ENCODE peak calls at places on chromosome 2, in ten cellular contexts. E is GM23338; P is RWPE1; D is neural crest cell; Q is CD8-positive, alpha-beta T cell; L is AG10803; U is adrenal gland; R is Panc1; X is spleen; T is OCI-LY7. M is an unnamed sample.

GRCh38 chr2:118505436-118505835 is 342.0 kb downstream of the EN1 start:
- DNase-seq in E (no peak), P (no peak), D (no peak), Q (no peak), L (no peak), U (no peak), R (no peak), X (no peak), T (no peak), M (no peak)

GRCh38 chr2:160989778-160990177 is 170.4 kb upstream of the TANK start:
- DNase-seq in E (no peak), P (no peak), D (no peak), Q (no peak), L (peak; percentile 48), U (no peak), R (no peak), X (no peak), T (no peak), M (no peak)

GRCh38 chr2:44834656-44835055 is 106.8 kb upstream of the SIX3 start:
- DNase-seq in E (no peak), P (no peak), D (no peak), Q (no peak), L (no peak), U (no peak), R (no peak), X (no peak), T (no peak), M (no peak)

GRCh38 chr2:149320362-149320761 is 10.0 kb upstream of the LYPD6 start:
- DNase-seq in E (no peak), P (no peak), D (no peak), Q (no peak), L (no peak), U (no peak), R (no peak), X (no peak), T (no peak), M (peak; percentile 91)

GRCh38 chr2:240561325-240561971 is 1.3 kb downstream of the DUSP28 start:
- DNase-seq in E (no peak), P (no peak), D (no peak), Q (no peak), L (peak; percentile 67), U (peak; percentile 63), R (no peak), X (no peak), T (peak; percentile 43), M (peak; percentile 17)

GRCh38 chr2:48341556-48342133 is 188.3 kb upstream of the STON1 start:
- DNase-seq in E (no peak), P (no peak), D (no peak), Q (no peak), L (no peak), U (no peak), R (no peak), X (no peak), T (no peak), M (no peak)

GRCh38 chr2:156323754-156324153 is 8.8 kb downstream of the NR4A2 start:
- DNase-seq in E (no peak), P (no peak), D (no peak), Q (no peak), L (no peak), U (no peak), R (no peak), X (no peak), T (no peak), M (no peak)

GRCh38 chr2:11072550-11072949 is 82.7 kb upstream of the SLC66A3 start:
- DNase-seq in E (no peak), P (no peak), D (no peak), Q (no peak), L (no peak), U (peak; percentile 6), R (no peak), X (no peak), T (no peak), M (no peak)

GRCh38 chr2:7133521-7133920 is 216.3 kb downstream of the RNF144A start:
- DNase-seq in E (peak; percentile 41), P (no peak), D (peak; percentile 18), Q (no peak), L (no peak), U (no peak), R (no peak), X (no peak), T (no peak), M (no peak)

GRCh38 chr2:171316755-171317337 is 116.9 kb downstream of the METTL8 start:
- DNase-seq in E (peak; percentile 79), P (no peak), D (no peak), Q (no peak), L (no peak), U (no peak), R (no peak), X (no peak), T (no peak), M (no peak)

GRCh38 chr2:190922411-190922810 is 41.8 kb downstream of the GLS start:
- DNase-seq in E (no peak), P (no peak), D (no peak), Q (no peak), L (no peak), U (no peak), R (no peak), X (no peak), T (no peak), M (no peak)

GRCh38 chr2:210681481-210681880 is 125.1 kb downstream of the CPS1 start:
- DNase-seq in E (no peak), P (no peak), D (no peak), Q (no peak), L (no peak), U (no peak), R (no peak), X (no peak), T (no peak), M (no peak)

GRCh38 chr2:40352321-40353099 is 99.4 kb downstream of the SLC8A1 start:
- DNase-seq in E (no peak), P (peak; percentile 57), D (no peak), Q (no peak), L (peak; percentile 73), U (no peak), R (no peak), X (no peak), T (no peak), M (no peak)

GRCh38 chr2:40346535-40347354 is 105.1 kb downstream of the SLC8A1 start:
- DNase-seq in E (no peak), P (no peak), D (no peak), Q (no peak), L (peak; percentile 89), U (no peak), R (no peak), X (no peak), T (no peak), M (no peak)

GRCh38 chr2:40348038-40348437 is 103.9 kb downstream of the SLC8A1 start:
- DNase-seq in E (no peak), P (no peak), D (no peak), Q (no peak), L (no peak), U (no peak), R (no peak), X (no peak), T (no peak), M (no peak)

GRCh38 chr2:40344364-40344763 is 107.5 kb downstream of the SLC8A1 start:
- DNase-seq in E (no peak), P (no peak), D (no peak), Q (no peak), L (no peak), U (no peak), R (no peak), X (no peak), T (no peak), M (no peak)

GRCh38 chr2:40348665-40349064 is 103.2 kb downstream of the SLC8A1 start:
- DNase-seq in E (no peak), P (no peak), D (no peak), Q (no peak), L (peak; percentile 97), U (no peak), R (no peak), X (no peak), T (no peak), M (no peak)
- TF ChIP-seq CTCF in E (no peak), P (no peak), D (no peak), Q (no peak), L (no peak), U (no peak), R (no peak), X (no peak), T (no peak), M (no peak)

GRCh38 chr2:198054299-198054698 is 249.9 kb downstream of the PLCL1 start:
- DNase-seq in E (peak; percentile 74), P (no peak), D (no peak), Q (peak; percentile 36), L (peak; percentile 54), U (peak; percentile 62), R (no peak), X (no peak), T (peak; percentile 7), M (no peak)
- TF ChIP-seq CTCF in E (peak; percentile 64), P (no peak), D (peak; percentile 50), Q (peak; percentile 34), L (peak; percentile 82), U (peak; percentile 32), R (peak; percentile 53), X (no peak), T (peak; percentile 66), M (peak; percentile 67)

DNA sequence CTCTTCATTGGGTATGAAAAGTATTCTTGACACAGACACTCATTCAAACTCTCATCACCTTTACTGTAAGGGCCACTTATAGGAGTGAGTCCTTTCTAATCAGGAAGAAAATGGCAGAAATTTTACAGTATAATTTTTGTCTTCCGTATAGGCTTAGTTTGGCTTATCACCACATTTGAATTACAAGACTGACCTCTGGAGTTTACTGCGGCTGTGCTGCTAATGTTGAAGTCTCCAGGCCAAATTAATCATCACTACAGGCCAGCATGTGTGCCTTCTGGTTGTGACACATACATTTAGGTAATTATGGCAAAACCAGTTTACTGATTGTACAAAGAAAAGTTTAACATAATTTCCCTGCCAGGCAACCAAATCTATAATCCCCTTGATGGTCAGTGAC is 753.6 kb upstream of the GCFC2 start:
- DNase-seq in E (no peak), P (no peak), D (no peak), Q (no peak), L (no peak), U (no peak), R (no peak), X (no peak), T (no peak), M (no peak)
- TF ChIP-seq CTCF in E (peak; percentile 20), P (no peak), D (no peak), Q (no peak), L (no peak), U (no peak), R (no peak), X (no peak), T (peak; percentile 10), M (no peak)

DNA sequence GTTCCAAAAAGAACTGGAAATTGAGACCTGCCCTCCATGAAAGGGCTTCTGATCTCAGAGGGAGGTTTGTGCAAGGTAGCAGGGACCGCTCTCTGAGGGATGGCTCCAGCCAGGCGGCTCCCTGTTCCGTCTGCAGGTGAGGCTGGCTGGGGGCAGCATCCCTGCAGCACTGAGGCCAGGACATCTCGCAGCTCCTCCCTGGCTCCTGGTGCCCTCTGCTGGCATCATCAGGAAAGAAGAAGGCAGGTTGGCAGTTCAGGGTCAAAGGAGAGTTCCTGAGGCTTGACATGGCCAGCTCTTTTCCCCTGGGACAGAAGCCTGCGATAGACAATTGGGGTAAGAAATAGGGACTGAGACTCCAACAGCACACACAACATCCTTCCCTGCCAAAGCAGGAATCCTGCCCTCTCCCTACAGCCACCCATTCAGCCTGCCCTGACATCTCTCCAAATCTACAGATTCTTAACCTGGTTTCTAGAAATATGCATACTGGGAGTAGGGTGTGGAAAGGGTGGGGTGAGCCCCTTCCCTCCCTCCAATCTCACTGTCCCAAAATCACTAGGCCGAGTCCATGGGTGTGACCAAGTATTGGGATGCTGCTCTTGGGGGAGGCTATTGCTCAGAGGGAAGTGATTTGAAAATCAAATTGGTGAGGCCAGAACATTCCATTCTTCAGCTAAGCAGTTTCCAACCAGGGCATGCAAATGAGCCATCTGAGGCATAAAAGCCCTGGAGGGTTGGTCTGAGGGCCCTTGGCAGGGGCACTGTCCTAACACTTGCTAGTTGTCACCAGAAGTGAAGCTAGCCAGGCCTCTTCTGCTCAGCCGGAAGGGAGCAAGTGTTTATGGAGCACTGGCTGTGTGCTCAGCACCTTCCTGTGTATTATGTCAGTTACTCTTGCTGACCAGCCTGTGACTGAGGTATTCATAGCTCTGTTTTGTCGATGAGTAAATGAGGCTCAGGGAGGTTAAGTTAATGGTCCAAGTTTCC is 185.4 kb downstream of the TFCP2L1 start:
- DNase-seq in E (peak; percentile 68), P (peak; percentile 48), D (no peak), Q (no peak), L (no peak), U (no peak), R (no peak), X (peak; percentile 42), T (peak; percentile 11), M (peak; percentile 58)
- TF ChIP-seq CTCF in E (peak; percentile 49), P (peak; percentile 55), D (peak; percentile 36), Q (no peak), L (peak; percentile 48), U (no peak), R (peak; percentile 83), X (no peak), T (peak; percentile 64), M (peak; percentile 69)

M was measured in chondrocyte.